ENCODE peak calls at places on chromosomes 3 and 15, in four cellular contexts. B is GM12878, U is SK-N-SH, X is K562. H is an unnamed sample.

GRCh38 chr15:100602822-100603393 is 519 bp downstream of the ASB7 start:
- DNase-seq in B (peak; percentile 31), U (peak; percentile 10), X (peak; percentile 40), H (peak; percentile 24)

GRCh38 chr3:150370129-150370602 is 37.9 kb upstream of the TSC22D2 start:
- DNase-seq in B (no peak), U (no peak), X (peak; percentile 63), H (peak; percentile 27)

GRCh38 chr3:157572559-157573270 is 69.5 kb upstream of the VEPH1 start:
- DNase-seq in B (no peak), U (peak; percentile 55), X (peak; percentile 71), H (peak; percentile 42)

GRCh38 chr15:77496710-77497107 is 76.0 kb downstream of the HMG20A start:
- DNase-seq in B (no peak), U (peak; percentile 81), X (peak; percentile 79), H (peak; percentile 91)

GRCh38 chr3:49872801-49873281 is 3.1 kb upstream of the CAMKV start:
- DNase-seq in B (no peak), U (peak; percentile 56), X (no peak), H (no peak)

GRCh38 chr3:112425382-112425781 is 73.9 kb downstream of the BTLA start:
- DNase-seq in B (no peak), U (no peak), X (no peak), H (no peak)

GRCh38 chr3:33612641-33613040 is 105.4 kb downstream of the CLASP2 start:
- DNase-seq in B (no peak), U (no peak), X (no peak), H (no peak)

GRCh38 chr3:98972720-98973119 is 71.2 kb upstream of the DCBLD2 start:
- DNase-seq in B (no peak), U (no peak), X (no peak), H (no peak)

GRCh38 chr15:38895326-38896282 is 331.0 kb upstream of the RASGRP1 start:
- DNase-seq in B (no peak), U (no peak), X (no peak), H (no peak)

GRCh38 chr3:195102609-195103467 is 168.1 kb downstream of the XXYLT1 start:
- DNase-seq in B (no peak), U (no peak), X (peak; percentile 61), H (no peak)

GRCh38 chr15:83305696-83306291 is 21.3 kb upstream of the BNC1 start:
- DNase-seq in B (no peak), U (no peak), X (no peak), H (peak; percentile 36)

GRCh38 chr3:133503409-133503808 is 70.1 kb upstream of the CDV3 start:
- DNase-seq in B (no peak), U (no peak), X (no peak), H (no peak)

GRCh38 chr3:45064512-45065372 is 38.6 kb downstream of the CLEC3B start:
- DNase-seq in B (no peak), U (no peak), X (peak; percentile 99), H (no peak)

GRCh38 chr3:152287898-152288576 is 19.3 kb downstream of the MBNL1 start:
- DNase-seq in B (no peak), U (no peak), X (no peak), H (no peak)

GRCh38 chr15:68277131-68277604 is 377 bp upstream of the FEM1B start:
- DNase-seq in B (no peak), U (peak; percentile 72), X (no peak), H (peak; percentile 59)

GRCh38 chr3:123859177-123859576 is 25.0 kb downstream of the MYLK start:
- DNase-seq in B (no peak), U (peak; percentile 22), X (peak; percentile 6), H (no peak)

GRCh38 chr3:186653079-186653710 is 12.6 kb upstream of the HRG start:
- DNase-seq in B (peak; percentile 61), U (peak; percentile 36), X (no peak), H (no peak)

GRCh38 chr15:67303490-67304363 is 49.1 kb downstream of the IQCH start:
- DNase-seq in B (peak; percentile 24), U (peak; percentile 6), X (peak; percentile 61), H (no peak)

GRCh38 chr15:38994310-38994709 is 429.7 kb upstream of the RASGRP1 start:
- DNase-seq in B (no peak), U (no peak), X (no peak), H (no peak)

GRCh38 chr15:77099741-77100463 is 29.0 kb upstream of the TSPAN3 start:
- DNase-seq in B (no peak), U (no peak), X (no peak), H (no peak)

GRCh38 chr3:159028706-159029105 is 226.9 kb downstream of the MFSD1 start:
- DNase-seq in B (no peak), U (no peak), X (no peak), H (no peak)

GRCh38 chr3:124207873-124208473 is 216.0 kb upstream of the ROPN1 start:
- DNase-seq in B (peak; percentile 91), U (no peak), X (no peak), H (no peak)

GRCh38 chr3:50573566-50574279 is 4.4 kb downstream of the HEMK1 start:
- DNase-seq in B (no peak), U (no peak), X (no peak), H (no peak)

GRCh38 chr3:59127071-59127470 is 77.2 kb upstream of the CFAP20DC start:
- DNase-seq in B (no peak), U (peak; percentile 21), X (no peak), H (no peak)

GRCh38 chr15:100090411-100090810 is 251.4 kb downstream of the ADAMTS17 start:
- DNase-seq in B (no peak), U (no peak), X (no peak), H (no peak)

GRCh38 chr15:89776274-89777072 is at the start of gene MESP2:
- DNase-seq in B (no peak), U (peak; percentile 94), X (peak; percentile 89), H (peak; percentile 91)

GRCh38 chr3:156542101-156543042 is 12.5 kb downstream of the SSR3 start:
- DNase-seq in B (no peak), U (no peak), X (no peak), H (no peak)

GRCh38 chr3:26106119-26106690 is 316.3 kb downstream of the OXSM start:
- DNase-seq in B (peak; percentile 8), U (no peak), X (no peak), H (no peak)

GRCh38 chr3:50340404-50341329 is at the start of gene RASSF1:
- DNase-seq in B (no peak), U (no peak), X (peak; percentile 77), H (peak; percentile 59)

GRCh38 chr3:186538779-186539178 is 5.4 kb downstream of the CRYGS start:
- DNase-seq in B (peak; percentile 59), U (no peak), X (no peak), H (no peak)

GRCh38 chr3:103873024-103873423 is 1438.2 kb downstream of the ZPLD1 start:
- DNase-seq in B (no peak), U (no peak), X (no peak), H (no peak)

GRCh38 chr3:103873897-103874545 is 1439.2 kb downstream of the ZPLD1 start:
- DNase-seq in B (no peak), U (no peak), X (no peak), H (no peak)
- TF ChIP-seq USF1 in B (no peak), U (no peak), X (no peak), H (no peak)

GRCh38 chr3:104810896-104811295 is 555.8 kb upstream of the ALCAM start:
- DNase-seq in B (no peak), U (no peak), X (no peak), H (no peak)

GRCh38 chr3:104805042-104805441 is 561.7 kb upstream of the ALCAM start:
- DNase-seq in B (no peak), U (peak; percentile 10), X (no peak), H (no peak)

GRCh38 chr3:104805508-104805907 is 561.2 kb upstream of the ALCAM start:
- DNase-seq in B (no peak), U (peak; percentile 53), X (no peak), H (no peak)
- TF ChIP-seq USF1 in B (no peak), U (no peak), X (no peak), H (no peak)

GRCh38 chr15:42012241-42012640 is 8.6 kb downstream of the PLA2G4E start:
- DNase-seq in B (no peak), U (no peak), X (no peak), H (no peak)
- TF ChIP-seq USF1 in B (no peak), U (no peak), X (no peak), H (no peak)

GRCh38 chr3:37214076-37214475 is 39.7 kb upstream of the LRRFIP2 start:
- DNase-seq in B (no peak), U (no peak), X (no peak), H (peak; percentile 40)
- TF ChIP-seq USF1 in B (no peak), U (no peak), X (no peak), H (no peak)

GRCh38 chr15:75666823-75667501 is 19.2 kb downstream of the SNX33 start:
- DNase-seq in B (no peak), U (no peak), X (no peak), H (no peak)
- TF ChIP-seq USF1 in B (no peak), U (no peak), X (no peak), H (no peak)

GRCh38 chr15:55290361-55291057 is 896 bp upstream of the RAB27A start:
- DNase-seq in B (no peak), U (peak; percentile 91), X (peak; percentile 91), H (peak; percentile 87)
- TF ChIP-seq USF1 in B (no peak), U (no peak), X (no peak), H (no peak)

GRCh38 chr15:35445891-35446290 is 100.1 kb downstream of the DPH6 start:
- DNase-seq in B (no peak), U (no peak), X (no peak), H (no peak)

GRCh38 chr15:35450492-35450891 is 95.5 kb downstream of the DPH6 start:
- DNase-seq in B (no peak), U (no peak), X (no peak), H (no peak)

GRCh38 chr15:35444557-35445204 is 101.3 kb downstream of the DPH6 start:
- DNase-seq in B (peak; percentile 11), U (peak; percentile 56), X (peak; percentile 60), H (no peak)

GRCh38 chr15:35443376-35443775 is 102.6 kb downstream of the DPH6 start:
- DNase-seq in B (no peak), U (no peak), X (no peak), H (no peak)

DNA sequence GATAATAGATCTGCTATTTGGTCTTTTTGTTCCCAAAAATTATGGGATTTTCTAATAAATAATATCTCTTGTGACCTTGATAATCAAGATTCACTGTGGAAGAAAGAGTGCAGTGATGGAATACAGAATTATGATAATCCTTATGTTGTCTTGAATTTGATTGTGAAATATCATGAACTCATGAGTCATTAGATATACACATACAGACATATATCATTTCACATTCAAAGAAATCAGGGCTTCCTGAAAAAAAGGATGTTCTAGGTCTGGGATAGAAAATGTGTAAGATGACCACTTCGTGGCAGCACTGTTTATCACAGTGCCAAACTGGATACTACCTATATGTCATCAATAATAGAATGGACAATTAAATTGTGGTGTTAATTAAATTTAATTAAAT is 97.7 kb downstream of the DPH6 start:
- DNase-seq in B (no peak), U (no peak), X (no peak), H (no peak)
- TF ChIP-seq USF1 in B (no peak), U (no peak), X (no peak), H (no peak)

GRCh38 chr15:59321000-59321689 is 51.5 kb downstream of the MYO1E start:
- DNase-seq in B (no peak), U (no peak), X (no peak), H (no peak)
- TF ChIP-seq USF1 in B (no peak), U (no peak), X (no peak), H (no peak)

DNA sequence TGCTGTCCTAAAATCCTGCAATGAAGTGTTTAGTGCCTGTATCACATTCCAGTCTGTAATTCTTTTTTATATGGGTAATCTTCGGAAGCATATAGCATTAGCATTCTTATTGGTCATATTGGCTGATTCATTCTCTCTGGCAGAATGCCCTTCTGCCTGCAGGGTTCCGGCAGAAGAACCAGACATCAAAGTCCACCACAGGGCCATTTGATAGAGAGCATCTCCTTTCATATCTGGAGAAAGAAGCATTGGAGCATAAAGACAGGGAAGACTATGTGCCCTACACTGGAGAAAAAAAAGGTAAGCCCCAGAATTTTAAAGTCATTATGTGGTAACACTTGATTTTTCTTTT is 39.6 kb downstream of the TMOD3 start:
- DNase-seq in B (no peak), U (peak; percentile 32), X (peak; percentile 30), H (no peak)
- TF ChIP-seq USF1 in B (no peak), U (no peak), X (no peak), H (no peak)